ENCODE peak calls at places on chromosome 22, in four cellular contexts. One of them, this sample, is unnamed.

GRCh38 chr22:48779661-48780596 is 1047.7 kb downstream of the BRD1 start:
- DNase-seq in hepatocyte: no peak
- DNase-seq in IMR-90: no peak
- DNase-seq in cardiac fibroblast: no peak
- DNase-seq in this sample: no peak

GRCh38 chr22:21972293-21972779 is 10.3 kb downstream of the TOP3B start:
- DNase-seq in hepatocyte: peak; percentile 43
- DNase-seq in IMR-90: peak; percentile 23
- DNase-seq in cardiac fibroblast: peak; percentile 46
- DNase-seq in this sample: no peak

GRCh38 chr22:33699176-33699575 is 221.1 kb downstream of the LARGE1 start:
- DNase-seq in hepatocyte: no peak
- DNase-seq in IMR-90: no peak
- DNase-seq in cardiac fibroblast: no peak
- DNase-seq in this sample: no peak

GRCh38 chr22:38032681-38033521 is 24.3 kb upstream of the PICK1 start:
- DNase-seq in hepatocyte: peak; percentile 45
- DNase-seq in IMR-90: peak; percentile 90
- DNase-seq in cardiac fibroblast: peak; percentile 89
- DNase-seq in this sample: no peak

GRCh38 chr22:29979645-29980303 is 96.8 kb downstream of the MTMR3 start:
- DNase-seq in hepatocyte: no peak
- DNase-seq in IMR-90: no peak
- DNase-seq in cardiac fibroblast: no peak
- DNase-seq in this sample: no peak

GRCh38 chr22:47282851-47283250 is 520.4 kb downstream of the TBC1D22A start:
- DNase-seq in hepatocyte: no peak
- DNase-seq in IMR-90: no peak
- DNase-seq in cardiac fibroblast: no peak
- DNase-seq in this sample: no peak

GRCh38 chr22:49917997-49918910 is at the start of the genes ALG12 and CRELD2:
- DNase-seq in hepatocyte: peak; percentile 99
- DNase-seq in IMR-90: peak; percentile 96
- DNase-seq in cardiac fibroblast: peak; percentile 97
- DNase-seq in this sample: peak; percentile 96

GRCh38 chr22:45072322-45072903 is 62.6 kb upstream of the PHF21B start:
- DNase-seq in hepatocyte: peak; percentile 63
- DNase-seq in IMR-90: peak; percentile 81
- DNase-seq in cardiac fibroblast: peak; percentile 72
- DNase-seq in this sample: peak; percentile 50

GRCh38 chr22:42645938-42646568 is 3.1 kb downstream of the CYB5R3 start:
- DNase-seq in hepatocyte: no peak
- DNase-seq in IMR-90: no peak
- DNase-seq in cardiac fibroblast: no peak
- DNase-seq in this sample: no peak

GRCh38 chr22:42645341-42645937 is 3.8 kb downstream of the CYB5R3 start:
- DNase-seq in hepatocyte: no peak
- DNase-seq in IMR-90: no peak
- DNase-seq in cardiac fibroblast: peak; percentile 35
- DNase-seq in this sample: no peak

GRCh38 chr22:42643632-42644421 is 3.4 kb upstream of the ATP5MGL start:
- DNase-seq in hepatocyte: peak; percentile 3
- DNase-seq in IMR-90: no peak
- DNase-seq in cardiac fibroblast: no peak
- DNase-seq in this sample: no peak

GRCh38 chr22:42642801-42643631 is 2.6 kb upstream of the ATP5MGL start:
- DNase-seq in hepatocyte: peak; percentile 48
- DNase-seq in IMR-90: no peak
- DNase-seq in cardiac fibroblast: no peak
- DNase-seq in this sample: no peak

GRCh38 chr22:42644422-42645340 is 4.3 kb upstream of the ATP5MGL start:
- DNase-seq in hepatocyte: peak; percentile 52
- DNase-seq in IMR-90: no peak
- DNase-seq in cardiac fibroblast: peak; percentile 39
- DNase-seq in this sample: no peak
- H3K4me3 ChIP-seq in hepatocyte: no peak overlapping the region
- H3K4me3 ChIP-seq in IMR-90: no peak overlapping the region
- H3K4me3 ChIP-seq in cardiac fibroblast: peak overlapping the region; percentile 28
- H3K4me3 ChIP-seq in this sample: no peak overlapping the region

GRCh38 chr22:35882226-35883027 is 146.2 kb downstream of the RBFOX2 start:
- DNase-seq in hepatocyte: no peak
- DNase-seq in IMR-90: peak; percentile 41
- DNase-seq in cardiac fibroblast: no peak
- DNase-seq in this sample: no peak
- H3K4me3 ChIP-seq in hepatocyte: no peak overlapping the region
- H3K4me3 ChIP-seq in IMR-90: no peak overlapping the region
- H3K4me3 ChIP-seq in cardiac fibroblast: no peak overlapping the region
- H3K4me3 ChIP-seq in this sample: no peak overlapping the region

GRCh38 chr22:27933186-27933983 is 14.3 kb upstream of the PITPNB start:
- DNase-seq in hepatocyte: no peak
- DNase-seq in IMR-90: no peak
- DNase-seq in cardiac fibroblast: no peak
- DNase-seq in this sample: no peak

GRCh38 chr22:27930246-27931060 is 11.4 kb upstream of the PITPNB start:
- DNase-seq in hepatocyte: no peak
- DNase-seq in IMR-90: peak; percentile 35
- DNase-seq in cardiac fibroblast: no peak
- DNase-seq in this sample: no peak

GRCh38 chr22:27925331-27925730 is 6.3 kb upstream of the PITPNB start:
- DNase-seq in hepatocyte: no peak
- DNase-seq in IMR-90: no peak
- DNase-seq in cardiac fibroblast: no peak
- DNase-seq in this sample: no peak

DNA sequence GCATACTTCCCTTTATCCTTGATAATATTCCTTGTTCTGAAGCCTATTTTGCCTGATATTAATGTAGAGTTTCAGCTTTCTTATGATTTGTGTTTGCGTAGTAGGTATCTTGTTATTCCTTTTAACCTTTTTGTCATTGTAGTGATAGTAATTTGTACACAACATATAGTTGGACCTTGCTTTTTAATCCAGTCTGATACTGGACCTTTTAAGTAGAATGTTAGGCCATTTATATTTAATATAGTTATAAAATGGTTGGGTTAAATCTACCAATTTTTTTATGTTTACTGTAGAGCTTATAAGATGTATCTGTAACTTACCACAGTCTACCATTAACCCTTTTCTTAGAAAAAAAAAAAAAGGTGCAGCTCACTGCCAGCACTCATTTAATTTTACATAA is 8.6 kb upstream of the PITPNB start:
- DNase-seq in hepatocyte: no peak
- DNase-seq in IMR-90: no peak
- DNase-seq in cardiac fibroblast: no peak
- DNase-seq in this sample: no peak
- H3K4me3 ChIP-seq in hepatocyte: no peak overlapping the region
- H3K4me3 ChIP-seq in IMR-90: no peak overlapping the region
- H3K4me3 ChIP-seq in cardiac fibroblast: no peak overlapping the region
- H3K4me3 ChIP-seq in this sample: no peak overlapping the region

GRCh38 chr22:24325105-24325757 is 54.6 kb downstream of the SPECC1L start:
- DNase-seq in hepatocyte: peak; percentile 68
- DNase-seq in IMR-90: peak; percentile 92
- DNase-seq in cardiac fibroblast: peak; percentile 92
- DNase-seq in this sample: no peak
- H3K4me3 ChIP-seq in hepatocyte: no peak overlapping the region
- H3K4me3 ChIP-seq in IMR-90: no peak overlapping the region
- H3K4me3 ChIP-seq in cardiac fibroblast: no peak overlapping the region
- H3K4me3 ChIP-seq in this sample: no peak overlapping the region